ENCODE peak calls at places on chromosomes 5 and 9, in eight cellular contexts. V is A549; H is suprapubic skin; E is effector memory CD4-positive, alpha-beta T cell; P is uterus; D is fibroblast of lung; X is lower lobe of right lung; K is PC-3. W is an unnamed sample. For H3K4me1, the result is how much of the 10 kb centered on the place peaks cover.

GRCh38 chr5:62124266-62124665 is 181.7 kb upstream of the KIF2A start:
- DNase-seq in E (no peak), X (no peak), P (no peak), H (no peak), D (no peak), V (no peak), K (no peak), W (no peak)

GRCh38 chr9:25677301-25678146 is 720 bp downstream of the TUSC1 start:
- DNase-seq in V (peak), P (peak), X (peak), E (no peak), K (peak), H (peak), D (peak), W (no peak)

GRCh38 chr5:136655429-136655828 is 290.1 kb upstream of the TRPC7 start:
- DNase-seq in E (no peak), K (peak), P (no peak), H (no peak), V (peak), X (no peak), D (peak), W (no peak)

GRCh38 chr5:97874491-97874890 is 691.4 kb upstream of the RIOK2 start:
- DNase-seq in D (no peak), K (peak), V (no peak), X (no peak), H (no peak), E (no peak), P (no peak), W (no peak)

GRCh38 chr9:115369322-115369957 is 251.5 kb upstream of the TNC start:
- DNase-seq in X (no peak), K (no peak), E (no peak), V (peak), H (no peak), P (no peak), D (peak), W (no peak)

GRCh38 chr5:96657068-96657467 is 5.1 kb upstream of the CAST start:
- DNase-seq in D (peak), X (no peak), K (peak), E (peak), P (peak), V (peak), H (no peak), W (peak)

GRCh38 chr5:65828022-65828421 is 98.4 kb upstream of the ERBIN start:
- DNase-seq in K (no peak), D (no peak), X (no peak), E (no peak), H (no peak), V (no peak), P (no peak), W (no peak)

GRCh38 chr5:39674209-39675082 is 249.7 kb upstream of the DAB2 start:
- DNase-seq in X (no peak), K (peak), H (no peak), E (no peak), D (no peak), P (no peak), V (no peak), W (no peak)

GRCh38 chr5:173750538-173751265 is 134.3 kb upstream of the BOD1 start:
- DNase-seq in P (no peak), V (no peak), H (no peak), E (no peak), D (no peak), K (no peak), X (no peak), W (no peak)

GRCh38 chr9:105026451-105026850 is 98.5 kb upstream of the ABCA1 start:
- DNase-seq in K (peak), E (no peak), P (no peak), H (no peak), X (no peak), V (no peak), D (peak), W (no peak)

GRCh38 chr5:138657360-138657759 is 82.2 kb upstream of the HSPA9 start:
- DNase-seq in P (no peak), X (no peak), V (no peak), D (no peak), K (no peak), H (no peak), E (no peak), W (no peak)

GRCh38 chr5:42756630-42757601 is at the start of gene CCDC152:
- DNase-seq in D (peak), E (peak), V (no peak), H (peak), K (peak), X (no peak), P (no peak), W (no peak)

GRCh38 chr5:146059349-146060220 is 45.8 kb downstream of the PLAC8L1 start:
- DNase-seq in D (no peak), V (no peak), K (no peak), E (no peak), X (no peak), P (no peak), H (no peak), W (no peak)

GRCh38 chr9:88678431-88678830 is 143.5 kb downstream of the NXNL2 start:
- DNase-seq in P (no peak), X (no peak), K (no peak), H (no peak), D (no peak), V (no peak), E (no peak), W (no peak)

DNA sequence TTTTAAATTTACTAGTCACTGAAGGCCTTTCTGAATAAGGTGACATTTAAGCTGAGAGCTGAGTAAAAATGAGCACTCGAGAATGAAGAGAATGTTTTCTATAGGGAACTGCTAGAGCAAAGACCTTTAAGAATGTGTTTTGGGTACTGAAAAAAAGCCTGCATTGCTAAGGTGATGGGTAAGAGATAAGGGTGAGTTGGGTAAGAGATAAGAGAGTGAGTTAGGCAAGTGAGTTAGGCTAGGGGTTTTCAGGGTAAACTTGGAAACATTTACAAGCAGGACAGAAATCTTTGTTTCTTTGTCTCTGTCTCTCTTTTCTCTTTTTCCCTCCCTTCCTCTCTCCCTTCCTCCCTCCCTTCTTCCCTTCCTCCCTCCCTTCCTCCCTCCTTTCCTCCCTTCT is 5.6 kb downstream of the RAD23B start:
- DNase-seq in P (no peak), H (no peak), D (no peak), X (no peak), E (no peak), K (no peak), V (no peak), W (no peak)
- H3K4me1 ChIP-seq in P (under half), H (half or more), D (under half), X (half or more), E (under half), K (under half), V (under half), W (under half)

GRCh38 chr5:54874337-54875021 is 110.9 kb downstream of the ESM1 start:
- DNase-seq in X (no peak), E (no peak), P (no peak), V (no peak), H (no peak), K (peak), D (peak), W (peak)
- H3K4me3 ChIP-seq in X (no peak), E (no peak), P (no peak), V (no peak), H (no peak), K (no peak), D (no peak), W (no peak)

DNA sequence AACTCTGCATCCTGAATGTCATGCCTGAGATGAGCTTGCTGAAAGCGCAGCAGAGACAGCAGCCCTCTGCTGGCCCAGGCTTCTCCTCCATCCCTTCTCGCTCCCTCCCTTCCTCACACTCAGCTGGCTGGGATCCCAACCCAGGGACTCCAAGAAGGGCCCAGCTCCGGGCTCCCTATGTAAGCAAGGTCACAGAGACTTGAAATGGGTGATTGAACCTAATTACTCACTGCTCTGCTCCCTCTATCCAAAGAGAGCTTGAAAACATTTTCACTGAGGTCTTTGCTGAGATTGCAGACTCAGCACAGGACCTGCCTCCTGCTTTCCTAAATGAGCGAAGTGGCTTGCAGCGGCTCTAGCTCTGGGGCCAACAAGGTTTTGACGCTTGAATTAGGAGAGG is 42.8 kb downstream of the RAPGEF1 start:
- DNase-seq in D (peak), H (no peak), P (peak), X (no peak), K (no peak), E (no peak), V (no peak), W (no peak)
- H3K4me1 ChIP-seq in D (under half), H (half or more), P (under half), X (half or more), K (under half), E (under half), V (under half), W (under half)

GRCh38 chr9:133460405-133461175 is 812 bp downstream of the CACFD1 start:
- DNase-seq in K (peak), E (no peak), P (peak), H (no peak), D (peak), V (peak), X (peak), W (no peak)
- H3K4me3 ChIP-seq in K (peak), E (no peak), P (peak), H (peak), D (peak), V (peak), X (peak), W (peak)

W was measured in SJSA1.